ENCODE peak calls at places on chromosomes 16 and 17, in six cellular contexts. D, M, O, K, B and S are unnamed samples.

GRCh38 chr17:7842950-7843535 is 9.0 kb downstream of the KDM6B start:
- DNase-seq in O (peak), M (no peak), D (peak), K (peak), B (peak), S (no peak)

GRCh38 chr17:11852911-11853310 is 144.4 kb downstream of the ZNF18 start:
- DNase-seq in O (no peak), M (no peak), K (no peak), B (no peak), D (no peak), S (no peak)

GRCh38 chr17:59366773-59367656 is 35.6 kb downstream of the YPEL2 start:
- DNase-seq in D (peak), O (peak), K (peak), M (no peak), B (no peak), S (no peak)

GRCh38 chr16:50910698-50911025 is 168.8 kb downstream of the CYLD start:
- DNase-seq in D (no peak), M (no peak), B (no peak), O (no peak), K (no peak), S (no peak)

GRCh38 chr16:56409195-56409594 is 16.1 kb downstream of the AMFR start:
- DNase-seq in O (no peak), M (no peak), K (no peak), D (no peak), B (no peak), S (no peak)

GRCh38 chr16:9364721-9365693 is 273.6 kb downstream of the HAPSTR1 start:
- DNase-seq in K (peak), B (peak), D (no peak), O (no peak), M (peak), S (no peak)

GRCh38 chr16:88685156-88686061 is 898 bp downstream of the SNAI3 start:
- DNase-seq in M (no peak), B (no peak), D (no peak), K (no peak), O (no peak), S (no peak)

GRCh38 chr16:20822451-20823128 is 16.3 kb downstream of the REXO5 start:
- DNase-seq in B (no peak), O (no peak), K (no peak), M (no peak), D (no peak), S (no peak)

GRCh38 chr17:77148109-77148958 is 7.6 kb downstream of the SEC14L1 start:
- DNase-seq in D (no peak), K (no peak), B (no peak), O (no peak), M (no peak), S (no peak)

GRCh38 chr16:66476328-66477027 is 49.4 kb downstream of the BEAN1 start:
- DNase-seq in O (no peak), D (no peak), M (no peak), K (peak), B (no peak), S (no peak)

GRCh38 chr16:73329363-73330306 is 281.7 kb upstream of the ZFHX3 start:
- DNase-seq in B (no peak), M (peak), D (no peak), K (peak), O (no peak), S (no peak)

GRCh38 chr17:40500709-40501108 is 714 bp downstream of the TNS4 start:
- DNase-seq in B (peak), M (no peak), D (no peak), K (no peak), O (peak), S (no peak)

GRCh38 chr16:85148959-85149358 is 36.7 kb upstream of the CIBAR2 start:
- DNase-seq in B (no peak), O (no peak), M (no peak), D (peak), K (no peak), S (no peak)